ENCODE peak calls at places on chromosomes 5 and 9, in ten cellular contexts. X is pancreas; Z is sigmoid colon; E is aorta; S is NT2/D1; A is DND-41; G is tibial artery; T is CD4-positive, alpha-beta memory T cell; Y is naive thymus-derived CD4-positive, alpha-beta T cell; P is GM23338. R is an unnamed sample. For H3K4me1, the result is how much of the 10 kb centered on the place peaks cover.

GRCh38 chr9:137446851-137447471 is 5.8 kb upstream of the ENTPD8 start:
- DNase-seq in S (no peak), Y (no peak), G (no peak), A (no peak), T (peak), X (peak), P (no peak), E (peak), Z (no peak), R (no peak)

GRCh38 chr5:124744170-124744911 is 2.1 kb downstream of the ZNF608 start:
- DNase-seq in A (no peak), X (peak), T (no peak), P (no peak), S (no peak), Z (peak), E (peak), Y (no peak), G (peak), R (no peak)

GRCh38 chr5:88355490-88356050 is 86.9 kb upstream of the TMEM161B start:
- DNase-seq in T (no peak), E (no peak), P (no peak), Z (no peak), G (no peak), S (no peak), X (no peak), Y (no peak), A (no peak), R (no peak)

GRCh38 chr9:17757816-17758215 is 178.9 kb downstream of the SH3GL2 start:
- DNase-seq in T (no peak), Y (no peak), X (no peak), G (no peak), S (no peak), Z (no peak), A (no peak), E (no peak), P (no peak), R (no peak)

GRCh38 chr5:20114536-20114935 is 126.5 kb upstream of the CDH18 start:
- DNase-seq in P (no peak), Y (no peak), T (no peak), S (no peak), A (no peak), E (no peak), X (no peak), G (no peak), Z (no peak), R (no peak)

GRCh38 chr9:26983340-26983739 is 22.1 kb downstream of the LRRC19 start:
- DNase-seq in X (no peak), Z (no peak), Y (no peak), E (no peak), P (no peak), S (no peak), T (no peak), A (no peak), G (no peak), R (no peak)

GRCh38 chr5:172235132-172235780 is 41.3 kb downstream of the EFCAB9 start:
- DNase-seq in S (no peak), Z (no peak), E (no peak), T (no peak), Y (no peak), A (no peak), X (no peak), G (no peak), P (no peak), R (no peak)

GRCh38 chr5:145637396-145637795 is 197.7 kb downstream of the PRELID2 start:
- DNase-seq in A (no peak), E (no peak), T (no peak), G (no peak), P (no peak), S (no peak), Y (no peak), X (no peak), Z (no peak), R (no peak)

GRCh38 chr9:129524848-129525345 is 96.0 kb downstream of the C9orf50 start:
- DNase-seq in Y (no peak), P (no peak), S (no peak), E (no peak), G (no peak), A (no peak), Z (peak), T (no peak), X (peak), R (no peak)

GRCh38 chr9:3704890-3705289 is 179.1 kb upstream of the RFX3 start:
- DNase-seq in X (no peak), A (no peak), T (no peak), E (no peak), G (no peak), Y (no peak), Z (no peak), P (no peak), S (no peak), R (no peak)

GRCh38 chr5:94692610-94693009 is 74.1 kb downstream of the SLF1 start:
- DNase-seq in E (no peak), Y (no peak), S (no peak), Z (no peak), X (no peak), G (no peak), A (no peak), T (no peak), P (no peak), R (no peak)

GRCh38 chr9:20684865-20685696 is 1.0 kb downstream of the FOCAD start:
- DNase-seq in S (no peak), Y (peak), Z (no peak), T (no peak), E (no peak), G (no peak), X (no peak), A (no peak), P (no peak), R (no peak)
- H3K4me1 ChIP-seq in S (under half), Y (under half), Z (under half), T (under half), E (under half), G (under half), X (under half), A (under half), P (under half), R (under half)

GRCh38 chr9:4830699-4831098 is 38.0 kb downstream of the RCL1 start:
- DNase-seq in X (no peak), Y (no peak), S (no peak), A (no peak), Z (no peak), T (no peak), P (no peak), E (no peak), G (no peak), R (no peak)
- H3K4me1 ChIP-seq in X (under half), Y (under half), S (under half), A (under half), Z (under half), T (under half), P (under half), E (under half), G (half or more), R (under half)

DNA sequence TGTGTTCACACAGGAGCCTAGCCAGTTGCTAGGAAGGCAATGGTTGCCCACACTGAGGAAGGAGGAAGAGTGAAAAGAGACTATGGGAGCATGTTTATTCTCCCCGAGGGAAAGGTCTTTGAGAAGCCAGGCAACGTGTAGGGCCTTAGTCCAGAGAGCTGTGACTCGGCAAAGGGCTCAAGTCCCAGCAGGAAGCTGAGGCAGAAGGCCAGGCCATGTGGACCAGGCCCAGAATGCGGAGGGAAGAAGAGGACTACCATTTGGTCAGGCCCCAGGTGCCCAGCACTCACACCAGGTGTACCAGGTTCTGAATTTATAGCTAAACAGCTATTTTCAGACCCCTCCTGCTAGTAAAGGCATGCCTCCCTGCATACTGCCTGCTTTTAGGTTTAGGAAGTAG is 136.6 kb upstream of the DMAC1 start:
- DNase-seq in T (no peak), Y (no peak), G (no peak), P (no peak), Z (no peak), A (peak), S (no peak), E (peak), X (no peak), R (peak)
- H3K4me1 ChIP-seq in T (under half), Y (under half), G (under half), P (under half), Z (under half), A (under half), S (under half), E (under half), X (under half), R (under half)

GRCh38 chr9:98329281-98329680 is 73.8 kb upstream of the TBC1D2 start:
- DNase-seq in T (no peak), X (no peak), E (no peak), Y (no peak), P (no peak), S (no peak), Z (no peak), G (no peak), A (no peak), R (no peak)
- H3K4me1 ChIP-seq in T (under half), X (under half), E (under half), Y (under half), P (under half), S (under half), Z (under half), G (under half), A (under half), R (under half)

GRCh38 chr5:77957-78804 is 13.8 kb upstream of the PLEKHG4B start:
- DNase-seq in T (no peak), Z (no peak), S (no peak), G (no peak), P (peak), E (peak), A (peak), X (no peak), Y (no peak), R (no peak)
- H3K4me1 ChIP-seq in T (under half), Z (under half), S (under half), G (under half), P (under half), E (under half), A (under half), X (under half), Y (under half), R (under half)

DNA sequence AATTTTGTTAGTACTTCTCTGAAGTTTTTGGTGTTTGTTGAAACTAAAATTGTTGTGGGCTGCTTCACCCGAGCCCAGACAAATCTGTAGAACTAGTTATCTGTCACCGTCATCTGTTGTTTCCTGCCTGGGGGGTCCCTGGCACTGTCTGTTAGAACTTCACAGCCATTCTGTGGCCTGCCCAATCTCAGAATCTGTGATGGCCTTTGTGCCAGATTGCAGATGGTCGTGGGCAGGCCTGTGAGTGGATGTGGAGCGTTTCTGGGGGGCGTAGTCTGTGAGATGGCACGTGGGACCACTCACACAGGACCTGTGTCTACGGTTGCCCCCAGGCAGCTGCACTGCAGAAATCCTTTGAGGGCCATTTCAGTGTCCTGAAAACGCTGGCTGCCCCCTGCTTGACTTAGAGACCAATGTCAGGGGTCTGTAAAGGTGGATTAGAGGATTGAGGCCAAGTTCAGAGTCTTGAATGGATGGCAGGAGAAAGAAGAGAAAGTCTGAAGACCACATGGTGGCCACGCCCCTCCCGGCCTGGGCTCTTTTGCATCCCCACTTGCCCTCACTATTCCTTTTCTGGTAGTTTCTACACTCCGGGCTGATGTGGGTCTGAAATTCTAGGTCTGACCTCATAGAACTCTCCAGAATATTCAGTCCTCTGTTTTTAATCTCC is 38.3 kb downstream of the TRIO start:
- DNase-seq in G (no peak), X (no peak), S (no peak), A (no peak), Y (no peak), T (no peak), P (no peak), Z (no peak), E (no peak), R (no peak)
- H3K4me1 ChIP-seq in G (half or more), X (under half), S (under half), A (under half), Y (under half), T (under half), P (half or more), Z (under half), E (under half), R (under half)